ENCODE peak calls at places on chromosome 12, in five cellular contexts. Z is fibroblast of lung; W is MCF 10A; Y is activated T-cell treated with anti-CD3 and anti-CD28 coated beads for 24 hours; D is activated CD8-positive, alpha-beta memory T cell treated with anti-CD3 and anti-CD28 coated beads for 48 hours. A is an unnamed sample.

GRCh38 chr12:129964826-129965457 is 61.1 kb upstream of the TMEM132D start:
- DNase-seq in W (no peak), Y (no peak), Z (no peak), D (no peak), A (no peak)

GRCh38 chr12:56197921-56198635 is 8.8 kb upstream of the SMARCC2 start:
- DNase-seq in Y (no peak), W (no peak), D (no peak), Z (no peak), A (no peak)

GRCh38 chr12:54143233-54143986 is 45.4 kb downstream of the SMUG1 start:
- DNase-seq in D (no peak), Z (no peak), W (no peak), Y (no peak), A (no peak)

GRCh38 chr12:39476121-39476520 is 33.2 kb upstream of the KIF21A start:
- DNase-seq in Z (no peak), D (no peak), W (no peak), Y (no peak), A (no peak)

GRCh38 chr12:112409906-112410244 is 470 bp upstream of the RPL6 start:
- DNase-seq in Z (no peak), W (no peak), D (no peak), Y (no peak), A (no peak)

GRCh38 chr12:99985129-99985570 is 414 bp upstream of the ANKS1B start:
- DNase-seq in W (no peak), Z (peak; percentile 14), D (no peak), Y (no peak), A (no peak)

GRCh38 chr12:129765719-129766118 is 138.1 kb downstream of the TMEM132D start:
- DNase-seq in Y (no peak), W (no peak), Z (no peak), D (no peak), A (no peak)

GRCh38 chr12:53985900-53986685 is 1.1 kb downstream of the HOXC10 start:
- DNase-seq in Z (no peak), Y (no peak), W (no peak), D (no peak), A (no peak)

GRCh38 chr12:24937553-24938244 is 11.2 kb downstream of the BCAT1 start:
- DNase-seq in W (no peak), D (no peak), Z (peak; percentile 65), Y (no peak), A (no peak)

GRCh38 chr12:28869197-28869596 is 279.9 kb upstream of the FAR2 start:
- DNase-seq in D (no peak), W (no peak), Z (peak; percentile 97), Y (no peak), A (no peak)

GRCh38 chr12:31585271-31585670 is 5.7 kb downstream of the DENND5B start:
- DNase-seq in Y (no peak), D (no peak), Z (peak; percentile 85), W (no peak), A (no peak)

GRCh38 chr12:45435945-45436710 is 220.2 kb downstream of the ANO6 start:
- DNase-seq in W (no peak), Z (peak; percentile 54), Y (no peak), D (no peak), A (no peak)

GRCh38 chr12:58046281-58046680 is 104.9 kb downstream of the ATP23 start:
- DNase-seq in Z (no peak), W (no peak), Y (no peak), D (no peak), A (no peak)

GRCh38 chr12:93773122-93773871 is 96.1 kb downstream of the CRADD start:
- DNase-seq in W (peak; percentile 57), Z (peak; percentile 70), Y (peak; percentile 56), D (no peak), A (no peak)

GRCh38 chr12:113109360-113109759 is 26.2 kb downstream of the RASAL1 start:
- DNase-seq in W (no peak), D (no peak), Z (no peak), Y (no peak), A (no peak)

GRCh38 chr12:27583981-27584380 is 60.0 kb downstream of the PPFIBP1 start:
- DNase-seq in Z (no peak), W (no peak), Y (no peak), D (no peak), A (no peak)

GRCh38 chr12:97609957-97610356 is 147.4 kb downstream of the RMST start:
- DNase-seq in D (no peak), Z (no peak), Y (no peak), W (no peak), A (no peak)

GRCh38 chr12:30395190-30395589 is 300.5 kb downstream of the IPO8 start:
- DNase-seq in W (no peak), Y (no peak), D (no peak), Z (no peak), A (no peak)

GRCh38 chr12:45329238-45329637 is 113.3 kb downstream of the ANO6 start:
- DNase-seq in Y (no peak), W (peak; percentile 53), D (no peak), Z (no peak), A (no peak)

GRCh38 chr12:43893670-43894069 is 57.8 kb downstream of the TMEM117 start:
- DNase-seq in W (peak; percentile 34), D (no peak), Y (no peak), Z (peak; percentile 80), A (no peak)

GRCh38 chr12:131831635-131832041 is 3.4 kb downstream of the MMP17 start:
- DNase-seq in D (no peak), Z (peak; percentile 67), W (peak; percentile 54), Y (no peak), A (peak; percentile 63)

GRCh38 chr12:57242691-57243454 is 8.1 kb downstream of the STAC3 start:
- DNase-seq in D (no peak), W (peak; percentile 66), Z (peak; percentile 32), Y (no peak), A (peak; percentile 75)

GRCh38 chr12:6230321-6231110 is 30.3 kb downstream of the CD9 start:
- DNase-seq in Y (peak; percentile 53), W (peak; percentile 65), D (peak; percentile 19), Z (peak; percentile 70), A (peak; percentile 83)

GRCh38 chr12:41140117-41140516 is 48.0 kb upstream of the PDZRN4 start:
- DNase-seq in D (no peak), W (no peak), Y (no peak), Z (no peak), A (no peak)

GRCh38 chr12:113247123-113248045 is 26.1 kb downstream of the TPCN1 start:
- DNase-seq in D (no peak), Z (peak; percentile 69), Y (no peak), W (no peak), A (peak; percentile 55)

GRCh38 chr12:102169922-102170698 is 27.5 kb downstream of the PMCH start:
- DNase-seq in Y (no peak), D (no peak), Z (peak; percentile 11), W (peak; percentile 44), A (no peak)

GRCh38 chr12:48183091-48183875 is at the start of gene CCDC184:
- DNase-seq in D (peak; percentile 27), W (no peak), Z (peak; percentile 77), Y (peak; percentile 70), A (peak; percentile 64)

GRCh38 chr12:57086951-57087688 is 1.8 kb upstream of the NAB2 start:
- DNase-seq in Z (peak; percentile 90), W (peak; percentile 94), Y (peak; percentile 89), D (peak; percentile 89), A (peak; percentile 95)